ENCODE peak calls at places on chromosomes 5 and 9, in ten cellular contexts. One of them, this sample, is unnamed.

GRCh38 chr5:78549043-78549442 is 99.5 kb downstream of the LHFPL2 start:
- DNase-seq in activated T-cell treated with anti-CD3 and anti-CD28 coated beads for 24 hours: no peak
- DNase-seq in AG09309: no peak
- DNase-seq in GM23248: no peak
- DNase-seq in EL: no peak
- DNase-seq in KG1: no peak
- DNase-seq in Karpas-422: no peak
- DNase-seq in activated CD4-positive, alpha-beta T cell treated with anti-CD3 and anti-CD28 coated beads, Interleukin-2, amount 50 U/mL, for 48 hours: no peak
- DNase-seq in spleen: no peak
- DNase-seq in HT-29: no peak
- DNase-seq in this sample: peak; percentile 79

GRCh38 chr9:89179535-89179919 is 909 bp upstream of the SHC3 start:
- DNase-seq in Karpas-422: no peak
- DNase-seq in HT-29: no peak
- DNase-seq in GM23248: peak; percentile 62
- DNase-seq in AG09309: no peak
- DNase-seq in spleen: no peak
- DNase-seq in activated CD4-positive, alpha-beta T cell treated with anti-CD3 and anti-CD28 coated beads, Interleukin-2, amount 50 U/mL, for 48 hours: no peak
- DNase-seq in activated T-cell treated with anti-CD3 and anti-CD28 coated beads for 24 hours: no peak
- DNase-seq in EL: peak; percentile 18
- DNase-seq in KG1: no peak
- DNase-seq in this sample: no peak

GRCh38 chr9:113219972-113220371 is 1.1 kb downstream of the FKBP15 start:
- DNase-seq in Karpas-422: peak; percentile 72
- DNase-seq in KG1: no peak
- DNase-seq in activated CD4-positive, alpha-beta T cell treated with anti-CD3 and anti-CD28 coated beads, Interleukin-2, amount 50 U/mL, for 48 hours: peak; percentile 13
- DNase-seq in GM23248: peak; percentile 72
- DNase-seq in HT-29: no peak
- DNase-seq in AG09309: peak; percentile 37
- DNase-seq in activated T-cell treated with anti-CD3 and anti-CD28 coated beads for 24 hours: no peak
- DNase-seq in spleen: no peak
- DNase-seq in EL: peak; percentile 79
- DNase-seq in this sample: peak; percentile 41

GRCh38 chr5:36576721-36577120 is 29.7 kb upstream of the SLC1A3 start:
- DNase-seq in KG1: no peak
- DNase-seq in activated T-cell treated with anti-CD3 and anti-CD28 coated beads for 24 hours: no peak
- DNase-seq in GM23248: no peak
- DNase-seq in EL: no peak
- DNase-seq in Karpas-422: no peak
- DNase-seq in spleen: no peak
- DNase-seq in AG09309: no peak
- DNase-seq in HT-29: no peak
- DNase-seq in activated CD4-positive, alpha-beta T cell treated with anti-CD3 and anti-CD28 coated beads, Interleukin-2, amount 50 U/mL, for 48 hours: no peak
- DNase-seq in this sample: no peak

GRCh38 chr5:54063817-54064216 is 246.6 kb downstream of the ARL15 start:
- DNase-seq in AG09309: peak; percentile 84
- DNase-seq in spleen: no peak
- DNase-seq in activated T-cell treated with anti-CD3 and anti-CD28 coated beads for 24 hours: no peak
- DNase-seq in GM23248: peak; percentile 84
- DNase-seq in activated CD4-positive, alpha-beta T cell treated with anti-CD3 and anti-CD28 coated beads, Interleukin-2, amount 50 U/mL, for 48 hours: no peak
- DNase-seq in KG1: no peak
- DNase-seq in EL: peak; percentile 91
- DNase-seq in Karpas-422: no peak
- DNase-seq in HT-29: no peak
- DNase-seq in this sample: no peak

GRCh38 chr9:37104183-37104889 is 16.0 kb upstream of the ZCCHC7 start:
- DNase-seq in AG09309: peak; percentile 54
- DNase-seq in Karpas-422: no peak
- DNase-seq in activated T-cell treated with anti-CD3 and anti-CD28 coated beads for 24 hours: no peak
- DNase-seq in EL: peak; percentile 76
- DNase-seq in activated CD4-positive, alpha-beta T cell treated with anti-CD3 and anti-CD28 coated beads, Interleukin-2, amount 50 U/mL, for 48 hours: peak; percentile 23
- DNase-seq in KG1: no peak
- DNase-seq in GM23248: peak; percentile 95
- DNase-seq in spleen: no peak
- DNase-seq in HT-29: no peak
- DNase-seq in this sample: peak; percentile 21

GRCh38 chr9:91927912-91928510 is 22.0 kb downstream of the ROR2 start:
- DNase-seq in Karpas-422: no peak
- DNase-seq in activated CD4-positive, alpha-beta T cell treated with anti-CD3 and anti-CD28 coated beads, Interleukin-2, amount 50 U/mL, for 48 hours: no peak
- DNase-seq in AG09309: no peak
- DNase-seq in spleen: no peak
- DNase-seq in HT-29: no peak
- DNase-seq in KG1: no peak
- DNase-seq in GM23248: no peak
- DNase-seq in EL: no peak
- DNase-seq in activated T-cell treated with anti-CD3 and anti-CD28 coated beads for 24 hours: no peak
- DNase-seq in this sample: no peak

GRCh38 chr5:123937230-123937629 is 425.3 kb downstream of the CSNK1G3 start:
- DNase-seq in AG09309: peak; percentile 37
- DNase-seq in spleen: no peak
- DNase-seq in GM23248: peak; percentile 68
- DNase-seq in Karpas-422: peak; percentile 90
- DNase-seq in activated CD4-positive, alpha-beta T cell treated with anti-CD3 and anti-CD28 coated beads, Interleukin-2, amount 50 U/mL, for 48 hours: no peak
- DNase-seq in EL: peak; percentile 66
- DNase-seq in KG1: no peak
- DNase-seq in activated T-cell treated with anti-CD3 and anti-CD28 coated beads for 24 hours: no peak
- DNase-seq in HT-29: peak; percentile 86
- DNase-seq in this sample: peak; percentile 41

GRCh38 chr9:78143281-78144007 is 92.4 kb upstream of the CEP78 start:
- DNase-seq in spleen: no peak
- DNase-seq in AG09309: no peak
- DNase-seq in activated CD4-positive, alpha-beta T cell treated with anti-CD3 and anti-CD28 coated beads, Interleukin-2, amount 50 U/mL, for 48 hours: no peak
- DNase-seq in activated T-cell treated with anti-CD3 and anti-CD28 coated beads for 24 hours: no peak
- DNase-seq in GM23248: no peak
- DNase-seq in EL: no peak
- DNase-seq in HT-29: no peak
- DNase-seq in KG1: no peak
- DNase-seq in Karpas-422: no peak
- DNase-seq in this sample: no peak

GRCh38 chr9:81656004-81656403 is 33.3 kb downstream of the TLE1 start:
- DNase-seq in spleen: peak; percentile 83
- DNase-seq in EL: no peak
- DNase-seq in Karpas-422: peak; percentile 79
- DNase-seq in KG1: no peak
- DNase-seq in activated T-cell treated with anti-CD3 and anti-CD28 coated beads for 24 hours: no peak
- DNase-seq in GM23248: no peak
- DNase-seq in HT-29: peak; percentile 5
- DNase-seq in AG09309: no peak
- DNase-seq in activated CD4-positive, alpha-beta T cell treated with anti-CD3 and anti-CD28 coated beads, Interleukin-2, amount 50 U/mL, for 48 hours: no peak
- DNase-seq in this sample: no peak

GRCh38 chr9:34646211-34647083 is at the start of gene GALT:
- DNase-seq in Karpas-422: peak; percentile 97
- DNase-seq in GM23248: peak; percentile 89
- DNase-seq in KG1: peak; percentile 89
- DNase-seq in EL: peak; percentile 89
- DNase-seq in activated CD4-positive, alpha-beta T cell treated with anti-CD3 and anti-CD28 coated beads, Interleukin-2, amount 50 U/mL, for 48 hours: peak; percentile 99
- DNase-seq in AG09309: peak; percentile 46
- DNase-seq in spleen: peak; percentile 99
- DNase-seq in activated T-cell treated with anti-CD3 and anti-CD28 coated beads for 24 hours: peak; percentile 95
- DNase-seq in HT-29: peak; percentile 92
- DNase-seq in this sample: peak; percentile 64

GRCh38 chr5:34685485-34686197 is 29.5 kb downstream of the RAI14 start:
- DNase-seq in HT-29: no peak
- DNase-seq in activated CD4-positive, alpha-beta T cell treated with anti-CD3 and anti-CD28 coated beads, Interleukin-2, amount 50 U/mL, for 48 hours: no peak
- DNase-seq in Karpas-422: no peak
- DNase-seq in KG1: no peak
- DNase-seq in spleen: no peak
- DNase-seq in GM23248: peak; percentile 92
- DNase-seq in EL: peak; percentile 60
- DNase-seq in AG09309: no peak
- DNase-seq in activated T-cell treated with anti-CD3 and anti-CD28 coated beads for 24 hours: no peak
- DNase-seq in this sample: no peak

GRCh38 chr9:112785981-112786380 is 35.4 kb downstream of the SNX30 start:
- DNase-seq in Karpas-422: no peak
- DNase-seq in HT-29: no peak
- DNase-seq in EL: no peak
- DNase-seq in spleen: no peak
- DNase-seq in activated CD4-positive, alpha-beta T cell treated with anti-CD3 and anti-CD28 coated beads, Interleukin-2, amount 50 U/mL, for 48 hours: no peak
- DNase-seq in activated T-cell treated with anti-CD3 and anti-CD28 coated beads for 24 hours: no peak
- DNase-seq in GM23248: no peak
- DNase-seq in KG1: no peak
- DNase-seq in AG09309: no peak
- DNase-seq in this sample: no peak

GRCh38 chr5:126871441-126871840 is 94.5 kb downstream of the LMNB1 start:
- DNase-seq in EL: no peak
- DNase-seq in activated T-cell treated with anti-CD3 and anti-CD28 coated beads for 24 hours: no peak
- DNase-seq in KG1: no peak
- DNase-seq in HT-29: no peak
- DNase-seq in activated CD4-positive, alpha-beta T cell treated with anti-CD3 and anti-CD28 coated beads, Interleukin-2, amount 50 U/mL, for 48 hours: no peak
- DNase-seq in Karpas-422: no peak
- DNase-seq in AG09309: no peak
- DNase-seq in spleen: no peak
- DNase-seq in GM23248: peak; percentile 40
- DNase-seq in this sample: peak; percentile 62

GRCh38 chr5:55679556-55679955 is 32.6 kb downstream of the SLC38A9 start:
- DNase-seq in KG1: no peak
- DNase-seq in spleen: no peak
- DNase-seq in Karpas-422: no peak
- DNase-seq in HT-29: no peak
- DNase-seq in EL: no peak
- DNase-seq in AG09309: no peak
- DNase-seq in activated T-cell treated with anti-CD3 and anti-CD28 coated beads for 24 hours: no peak
- DNase-seq in activated CD4-positive, alpha-beta T cell treated with anti-CD3 and anti-CD28 coated beads, Interleukin-2, amount 50 U/mL, for 48 hours: no peak
- DNase-seq in GM23248: no peak
- DNase-seq in this sample: no peak

GRCh38 chr9:9557804-9558334 is 1054.9 kb downstream of the PTPRD start:
- DNase-seq in Karpas-422: no peak
- DNase-seq in activated T-cell treated with anti-CD3 and anti-CD28 coated beads for 24 hours: no peak
- DNase-seq in KG1: no peak
- DNase-seq in EL: no peak
- DNase-seq in activated CD4-positive, alpha-beta T cell treated with anti-CD3 and anti-CD28 coated beads, Interleukin-2, amount 50 U/mL, for 48 hours: no peak
- DNase-seq in HT-29: no peak
- DNase-seq in spleen: no peak
- DNase-seq in GM23248: no peak
- DNase-seq in AG09309: no peak
- DNase-seq in this sample: no peak

GRCh38 chr9:126363250-126363649 is 36.6 kb downstream of the MVB12B start:
- DNase-seq in KG1: no peak
- DNase-seq in activated CD4-positive, alpha-beta T cell treated with anti-CD3 and anti-CD28 coated beads, Interleukin-2, amount 50 U/mL, for 48 hours: no peak
- DNase-seq in AG09309: no peak
- DNase-seq in HT-29: no peak
- DNase-seq in Karpas-422: no peak
- DNase-seq in spleen: no peak
- DNase-seq in GM23248: no peak
- DNase-seq in EL: no peak
- DNase-seq in activated T-cell treated with anti-CD3 and anti-CD28 coated beads for 24 hours: no peak
- DNase-seq in this sample: no peak

GRCh38 chr5:135887447-135887864 is 8.2 kb downstream of the IL9 start:
- DNase-seq in KG1: no peak
- DNase-seq in HT-29: peak; percentile 89
- DNase-seq in activated CD4-positive, alpha-beta T cell treated with anti-CD3 and anti-CD28 coated beads, Interleukin-2, amount 50 U/mL, for 48 hours: peak; percentile 74
- DNase-seq in Karpas-422: peak; percentile 86
- DNase-seq in GM23248: peak; percentile 78
- DNase-seq in spleen: no peak
- DNase-seq in EL: peak; percentile 65
- DNase-seq in AG09309: peak; percentile 5
- DNase-seq in activated T-cell treated with anti-CD3 and anti-CD28 coated beads for 24 hours: peak; percentile 57
- DNase-seq in this sample: peak; percentile 26

GRCh38 chr5:45376463-45376862 is 319.7 kb downstream of the HCN1 start:
- DNase-seq in GM23248: no peak
- DNase-seq in EL: no peak
- DNase-seq in Karpas-422: no peak
- DNase-seq in KG1: no peak
- DNase-seq in activated CD4-positive, alpha-beta T cell treated with anti-CD3 and anti-CD28 coated beads, Interleukin-2, amount 50 U/mL, for 48 hours: no peak
- DNase-seq in activated T-cell treated with anti-CD3 and anti-CD28 coated beads for 24 hours: no peak
- DNase-seq in spleen: no peak
- DNase-seq in HT-29: no peak
- DNase-seq in AG09309: no peak
- DNase-seq in this sample: no peak